ENCODE peak calls at places on chromosomes 5 and 9, in nine cellular contexts. V is NCI-H1694 treated with DMSO at 0.1 percent for 48 hours; W is omental fat pad; R is adipocyte; E is CD4-positive, alpha-beta memory T cell; N is hepatocyte; P is GM10248; X is LoVo; H is Calu3. G is an unnamed sample.

GRCh38 chr9:77183581-77183980 is 6.2 kb downstream of the VPS13A start:
- DNase-seq in V (peak; percentile 26), W (no peak), R (no peak), E (no peak), N (no peak), P (no peak), X (no peak), H (no peak), G (no peak)

GRCh38 chr9:23663536-23663935 is 162.5 kb downstream of the ELAVL2 start:
- DNase-seq in V (no peak), W (no peak), R (peak; percentile 52), E (no peak), N (no peak), P (no peak), X (peak; percentile 5), H (no peak), G (no peak)

GRCh38 chr9:110016340-110016739 is 191.6 kb downstream of the C9orf152 start:
- DNase-seq in V (no peak), W (no peak), R (peak; percentile 45), E (no peak), N (no peak), P (no peak), X (no peak), H (no peak), G (no peak)

GRCh38 chr5:168903082-168903481 is 323.9 kb upstream of the PANK3 start:
- DNase-seq in V (no peak), W (no peak), R (no peak), E (no peak), N (no peak), P (no peak), X (no peak), H (no peak), G (no peak)

GRCh38 chr5:10423009-10423408 is 18.7 kb upstream of the ROPN1L start:
- DNase-seq in V (no peak), W (no peak), R (no peak), E (no peak), N (no peak), P (no peak), X (no peak), H (no peak), G (no peak)

GRCh38 chr9:134525070-134525815 is 116.4 kb upstream of the COL5A1 start:
- DNase-seq in V (no peak), W (no peak), R (no peak), E (no peak), N (no peak), P (no peak), X (no peak), H (no peak), G (no peak)

GRCh38 chr5:2303391-2304100 is 420.8 kb upstream of the IRX4 start:
- DNase-seq in V (no peak), W (no peak), R (no peak), E (no peak), N (no peak), P (no peak), X (no peak), H (no peak), G (no peak)

GRCh38 chr5:60820593-60821487 is 23.2 kb downstream of the ELOVL7 start:
- DNase-seq in V (no peak), W (no peak), R (no peak), E (no peak), N (no peak), P (no peak), X (no peak), H (no peak), G (no peak)

GRCh38 chr9:2336055-2336454 is 285.5 kb upstream of the VLDLR start:
- DNase-seq in V (no peak), W (no peak), R (peak; percentile 35), E (no peak), N (no peak), P (no peak), X (no peak), H (no peak), G (no peak)

GRCh38 chr5:142820447-142820846 is 50.3 kb downstream of the ARHGAP26 start:
- DNase-seq in V (no peak), W (no peak), R (no peak), E (no peak), N (no peak), P (no peak), X (peak; percentile 66), H (no peak), G (no peak)

GRCh38 chr5:140005145-140005591 is 37.9 kb downstream of the NRG2 start:
- DNase-seq in V (no peak), W (no peak), R (no peak), E (no peak), N (no peak), P (peak; percentile 70), X (no peak), H (no peak), G (no peak)

GRCh38 chr5:125700380-125700856 is 722.8 kb upstream of the GRAMD2B start:
- DNase-seq in V (no peak), W (no peak), R (no peak), E (no peak), N (peak; percentile 29), P (no peak), X (peak; percentile 20), H (peak; percentile 34), G (no peak)

GRCh38 chr9:70954607-70955143 is 166.7 kb downstream of the TRPM3 start:
- DNase-seq in V (no peak), W (no peak), R (no peak), E (no peak), N (no peak), P (no peak), X (no peak), H (no peak), G (no peak)

GRCh38 chr5:1270426-1270825 is 24.4 kb downstream of the TERT start:
- DNase-seq in V (no peak), W (no peak), R (no peak), E (no peak), N (no peak), P (no peak), X (no peak), H (no peak), G (no peak)

GRCh38 chr5:150500905-150501304 is 7.0 kb upstream of the NDST1 start:
- DNase-seq in V (no peak), W (no peak), R (no peak), E (no peak), N (no peak), P (no peak), X (no peak), H (no peak), G (no peak)

GRCh38 chr5:86175224-86175623 is 442.5 kb upstream of the COX7C start:
- DNase-seq in V (no peak), W (no peak), R (no peak), E (no peak), N (no peak), P (no peak), X (no peak), H (peak; percentile 45), G (no peak)

GRCh38 chr5:167049043-167049663 is 1242.3 kb upstream of the WWC1 start:
- DNase-seq in V (peak; percentile 40), W (no peak), R (no peak), E (no peak), N (peak; percentile 74), P (peak; percentile 11), X (peak; percentile 61), H (peak; percentile 60), G (peak; percentile 52)

GRCh38 chr9:105053209-105053652 is 125.3 kb upstream of the ABCA1 start:
- DNase-seq in V (no peak), W (peak; percentile 31), R (peak; percentile 61), E (no peak), N (peak; percentile 56), P (no peak), X (no peak), H (peak; percentile 42), G (no peak)

GRCh38 chr5:960551-960950 is 48.1 kb upstream of the NKD2 start:
- DNase-seq in V (no peak), W (no peak), R (no peak), E (no peak), N (no peak), P (no peak), X (no peak), H (no peak), G (no peak)

GRCh38 chr5:171926311-171926710 is 80.1 kb downstream of the FBXW11 start:
- DNase-seq in V (no peak), W (no peak), R (no peak), E (no peak), N (no peak), P (no peak), X (no peak), H (no peak), G (no peak)

GRCh38 chr9:114805670-114806551 is at the start of gene TNFSF15:
- DNase-seq in V (no peak), W (no peak), R (peak; percentile 41), E (peak; percentile 5), N (peak; percentile 74), P (peak; percentile 43), X (peak; percentile 55), H (peak; percentile 45), G (no peak)

GRCh38 chr9:37994639-37995347 is 74.2 kb downstream of the SHB start:
- DNase-seq in V (peak; percentile 99), W (no peak), R (peak; percentile 53), E (no peak), N (peak; percentile 24), P (peak; percentile 71), X (no peak), H (no peak), G (no peak)

GRCh38 chr9:84230355-84231136 is 110.0 kb downstream of the SLC28A3 start:
- DNase-seq in V (no peak), W (no peak), R (peak; percentile 86), E (no peak), N (peak; percentile 39), P (no peak), X (no peak), H (no peak), G (no peak)

G was measured in endothelial cell.